ENCODE peak calls at places on chromosomes 7 and 10, in nine cellular contexts. T is naive thymus-derived CD4-positive, alpha-beta T cell; U is kidney glomerular epithelial cell; A is cortex of kidney; Q is foreskin melanocyte; D is breast epithelium; P is NCI-H1048; R is left lobe of liver; G is HT-29. B is an unnamed sample.

GRCh38 chr7:149267733-149268132 is 5.7 kb downstream of the ZNF783 start:
- DNase-seq in T (no peak), U (no peak), A (no peak), Q (no peak), D (no peak), P (no peak), R (no peak), G (no peak), B (no peak)

GRCh38 chr10:17747883-17748550 is 4.0 kb upstream of the TMEM236 start:
- DNase-seq in T (no peak), U (peak; percentile 3), A (no peak), Q (peak; percentile 30), D (no peak), P (no peak), R (no peak), G (no peak), B (no peak)

GRCh38 chr7:143975617-143976016 is 21.0 kb downstream of the OR2F1 start:
- DNase-seq in T (no peak), U (no peak), A (no peak), Q (no peak), D (no peak), P (no peak), R (no peak), G (peak; percentile 46), B (no peak)

GRCh38 chr10:127907411-127908105 is 655 bp downstream of the PTPRE start:
- DNase-seq in T (no peak), U (no peak), A (no peak), Q (no peak), D (peak; percentile 50), P (no peak), R (no peak), G (no peak), B (peak; percentile 50)

GRCh38 chr7:73823257-73823656 is 7.5 kb upstream of the CLDN4 start:
- DNase-seq in T (no peak), U (peak; percentile 18), A (no peak), Q (no peak), D (no peak), P (no peak), R (no peak), G (no peak), B (no peak)

GRCh38 chr7:39908973-39909372 is 41.1 kb upstream of the CDK13 start:
- DNase-seq in T (no peak), U (no peak), A (no peak), Q (no peak), D (no peak), P (no peak), R (no peak), G (no peak), B (no peak)

GRCh38 chr7:29194594-29195417 is at the start of gene CHN2:
- DNase-seq in T (peak; percentile 29), U (no peak), A (no peak), Q (no peak), D (no peak), P (no peak), R (peak; percentile 81), G (peak; percentile 60), B (no peak)

GRCh38 chr10:114648368-114648767 is 9.7 kb downstream of the ABLIM1 start:
- DNase-seq in T (no peak), U (peak; percentile 87), A (no peak), Q (no peak), D (no peak), P (no peak), R (no peak), G (no peak), B (no peak)

GRCh38 chr10:126080879-126081331 is 184.5 kb downstream of the FANK1 start:
- DNase-seq in T (no peak), U (peak; percentile 83), A (no peak), Q (no peak), D (no peak), P (no peak), R (no peak), G (no peak), B (peak; percentile 24)

GRCh38 chr7:155392726-155393570 is 65.0 kb upstream of the EN2 start:
- DNase-seq in T (no peak), U (no peak), A (no peak), Q (no peak), D (no peak), P (no peak), R (no peak), G (no peak), B (no peak)

GRCh38 chr7:34612671-34613070 is 45.3 kb upstream of the NPSR1 start:
- DNase-seq in T (no peak), U (no peak), A (no peak), Q (no peak), D (no peak), P (no peak), R (no peak), G (no peak), B (no peak)

GRCh38 chr7:55573526-55573925 is 1.2 kb upstream of the VOPP1 start:
- DNase-seq in T (no peak), U (peak; percentile 37), A (no peak), Q (no peak), D (no peak), P (no peak), R (no peak), G (no peak), B (no peak)

GRCh38 chr10:128470302-128470962 is 344.2 kb upstream of the MKI67 start:
- DNase-seq in T (no peak), U (no peak), A (no peak), Q (no peak), D (no peak), P (no peak), R (no peak), G (no peak), B (no peak)

GRCh38 chr10:35359056-35359455 is 22.7 kb downstream of the CCNY start:
- DNase-seq in T (no peak), U (no peak), A (no peak), Q (no peak), D (no peak), P (no peak), R (no peak), G (no peak), B (no peak)

GRCh38 chr10:96400465-96400864 is 41.7 kb upstream of the OPALIN start:
- DNase-seq in T (no peak), U (no peak), A (no peak), Q (peak; percentile 92), D (no peak), P (no peak), R (no peak), G (no peak), B (no peak)

GRCh38 chr10:119421887-119422684 is 120.4 kb downstream of the RGS10 start:
- DNase-seq in T (no peak), U (no peak), A (no peak), Q (no peak), D (no peak), P (no peak), R (no peak), G (no peak), B (peak; percentile 50)

GRCh38 chr10:76301950-76302349 is 870.5 kb downstream of the LRMDA start:
- DNase-seq in T (no peak), U (peak; percentile 64), A (no peak), Q (no peak), D (no peak), P (no peak), R (no peak), G (no peak), B (no peak)

GRCh38 chr10:108911814-108912541 is 1011.3 kb downstream of the XPNPEP1 start:
- DNase-seq in T (no peak), U (peak; percentile 83), A (no peak), Q (peak; percentile 36), D (peak; percentile 27), P (no peak), R (peak; percentile 50), G (no peak), B (peak; percentile 23)

GRCh38 chr7:131636092-131636491 is 79.7 kb upstream of the PODXL start:
- DNase-seq in T (no peak), U (no peak), A (no peak), Q (no peak), D (no peak), P (no peak), R (no peak), G (no peak), B (no peak)

GRCh38 chr10:52778511-52779392 is 6.2 kb upstream of the MBL2 start:
- DNase-seq in T (no peak), U (no peak), A (no peak), Q (peak; percentile 37), D (no peak), P (no peak), R (no peak), G (no peak), B (no peak)